ENCODE peak calls at places on chromosomes 4 and X, in seven cellular contexts. One of them, this sample, is unnamed.

GRCh38 chr4:38523524-38524448 is 140.2 kb upstream of the KLF3 start:
- DNase-seq in activated B cell treated with CpG ODN at 0.5 μM for 24 hours: no peak
- DNase-seq in left lung: no peak
- DNase-seq in left ventricle myocardium inferior: no peak
- DNase-seq in omental fat pad: no peak
- DNase-seq in HFFc6: no peak
- DNase-seq in type B pancreatic cell: no peak
- DNase-seq in this sample: no peak

GRCh38 chrX:132235488-132235887 is 16.2 kb upstream of the RAP2C start:
- DNase-seq in type B pancreatic cell: no peak
- DNase-seq in left lung: no peak
- DNase-seq in activated B cell treated with CpG ODN at 0.5 μM for 24 hours: no peak
- DNase-seq in HFFc6: no peak
- DNase-seq in omental fat pad: no peak
- DNase-seq in left ventricle myocardium inferior: no peak
- DNase-seq in this sample: no peak

GRCh38 chrX:41027388-41027787 is 57.9 kb upstream of the USP9X start:
- DNase-seq in HFFc6: peak
- DNase-seq in omental fat pad: no peak
- DNase-seq in activated B cell treated with CpG ODN at 0.5 μM for 24 hours: no peak
- DNase-seq in left ventricle myocardium inferior: no peak
- DNase-seq in left lung: no peak
- DNase-seq in type B pancreatic cell: no peak
- DNase-seq in this sample: peak

GRCh38 chr4:74044676-74045075 is 6.2 kb upstream of the CXCL3 start:
- DNase-seq in omental fat pad: no peak
- DNase-seq in left lung: no peak
- DNase-seq in activated B cell treated with CpG ODN at 0.5 μM for 24 hours: no peak
- DNase-seq in left ventricle myocardium inferior: no peak
- DNase-seq in type B pancreatic cell: no peak
- DNase-seq in HFFc6: peak
- DNase-seq in this sample: no peak

GRCh38 chr4:128812360-128812958 is 3.0 kb downstream of the JADE1 start:
- DNase-seq in omental fat pad: peak
- DNase-seq in HFFc6: peak
- DNase-seq in left lung: peak
- DNase-seq in left ventricle myocardium inferior: no peak
- DNase-seq in type B pancreatic cell: no peak
- DNase-seq in activated B cell treated with CpG ODN at 0.5 μM for 24 hours: no peak
- DNase-seq in this sample: peak

GRCh38 chrX:7071390-7071789 is 76.1 kb upstream of the STS start:
- DNase-seq in omental fat pad: no peak
- DNase-seq in left ventricle myocardium inferior: no peak
- DNase-seq in left lung: no peak
- DNase-seq in HFFc6: no peak
- DNase-seq in type B pancreatic cell: no peak
- DNase-seq in activated B cell treated with CpG ODN at 0.5 μM for 24 hours: no peak
- DNase-seq in this sample: no peak

GRCh38 chrX:3384330-3384729 is 37.9 kb upstream of the MXRA5 start:
- DNase-seq in left lung: no peak
- DNase-seq in activated B cell treated with CpG ODN at 0.5 μM for 24 hours: no peak
- DNase-seq in HFFc6: no peak
- DNase-seq in omental fat pad: no peak
- DNase-seq in left ventricle myocardium inferior: no peak
- DNase-seq in type B pancreatic cell: no peak
- DNase-seq in this sample: peak

GRCh38 chrX:78548012-78548411 is 111.1 kb downstream of the RTL3 start:
- DNase-seq in type B pancreatic cell: no peak
- DNase-seq in left lung: no peak
- DNase-seq in HFFc6: peak
- DNase-seq in activated B cell treated with CpG ODN at 0.5 μM for 24 hours: no peak
- DNase-seq in left ventricle myocardium inferior: no peak
- DNase-seq in omental fat pad: no peak
- DNase-seq in this sample: no peak

GRCh38 chr4:10491420-10491819 is 34.2 kb upstream of the ZNF518B start:
- DNase-seq in activated B cell treated with CpG ODN at 0.5 μM for 24 hours: no peak
- DNase-seq in omental fat pad: no peak
- DNase-seq in type B pancreatic cell: no peak
- DNase-seq in left ventricle myocardium inferior: no peak
- DNase-seq in HFFc6: no peak
- DNase-seq in left lung: no peak
- DNase-seq in this sample: no peak

GRCh38 chr4:94690851-94691254 is 66.9 kb upstream of the BMPR1B start:
- DNase-seq in type B pancreatic cell: no peak
- DNase-seq in HFFc6: peak
- DNase-seq in omental fat pad: no peak
- DNase-seq in activated B cell treated with CpG ODN at 0.5 μM for 24 hours: no peak
- DNase-seq in left ventricle myocardium inferior: no peak
- DNase-seq in left lung: no peak
- DNase-seq in this sample: no peak

GRCh38 chrX:63764946-63765345 is 20.1 kb downstream of the ARHGEF9 start:
- DNase-seq in HFFc6: peak
- DNase-seq in left ventricle myocardium inferior: no peak
- DNase-seq in type B pancreatic cell: no peak
- DNase-seq in omental fat pad: no peak
- DNase-seq in left lung: no peak
- DNase-seq in activated B cell treated with CpG ODN at 0.5 μM for 24 hours: no peak
- DNase-seq in this sample: no peak

GRCh38 chr4:2006956-2007653 is 1.7 kb downstream of the NELFA start:
- DNase-seq in left lung: no peak
- DNase-seq in omental fat pad: no peak
- DNase-seq in HFFc6: no peak
- DNase-seq in type B pancreatic cell: no peak
- DNase-seq in left ventricle myocardium inferior: no peak
- DNase-seq in activated B cell treated with CpG ODN at 0.5 μM for 24 hours: no peak
- DNase-seq in this sample: no peak

GRCh38 chrX:10447577-10448214 is 172.7 kb downstream of the MID1 start:
- DNase-seq in type B pancreatic cell: no peak
- DNase-seq in omental fat pad: no peak
- DNase-seq in activated B cell treated with CpG ODN at 0.5 μM for 24 hours: no peak
- DNase-seq in left lung: no peak
- DNase-seq in HFFc6: peak
- DNase-seq in left ventricle myocardium inferior: no peak
- DNase-seq in this sample: peak

GRCh38 chrX:38660395-38661179 is 99.2 kb downstream of the TSPAN7 start:
- DNase-seq in left lung: no peak
- DNase-seq in HFFc6: no peak
- DNase-seq in omental fat pad: no peak
- DNase-seq in left ventricle myocardium inferior: no peak
- DNase-seq in type B pancreatic cell: no peak
- DNase-seq in activated B cell treated with CpG ODN at 0.5 μM for 24 hours: no peak
- DNase-seq in this sample: no peak

GRCh38 chr4:118858779-118859178 is 22.9 kb upstream of the SEC24D start:
- DNase-seq in left ventricle myocardium inferior: no peak
- DNase-seq in HFFc6: no peak
- DNase-seq in type B pancreatic cell: no peak
- DNase-seq in omental fat pad: no peak
- DNase-seq in activated B cell treated with CpG ODN at 0.5 μM for 24 hours: no peak
- DNase-seq in left lung: no peak
- DNase-seq in this sample: no peak

GRCh38 chr4:70531981-70532380 is 13.6 kb downstream of the AMTN start:
- DNase-seq in omental fat pad: no peak
- DNase-seq in type B pancreatic cell: no peak
- DNase-seq in left ventricle myocardium inferior: no peak
- DNase-seq in left lung: no peak
- DNase-seq in HFFc6: no peak
- DNase-seq in activated B cell treated with CpG ODN at 0.5 μM for 24 hours: no peak
- DNase-seq in this sample: no peak

GRCh38 chr4:170030121-170030520 is 3.9 kb upstream of the MFAP3L start:
- DNase-seq in left ventricle myocardium inferior: no peak
- DNase-seq in omental fat pad: no peak
- DNase-seq in HFFc6: no peak
- DNase-seq in left lung: no peak
- DNase-seq in activated B cell treated with CpG ODN at 0.5 μM for 24 hours: no peak
- DNase-seq in type B pancreatic cell: no peak
- DNase-seq in this sample: no peak

GRCh38 chr4:40292313-40292759 is 42.8 kb upstream of the CHRNA9 start:
- DNase-seq in HFFc6: no peak
- DNase-seq in activated B cell treated with CpG ODN at 0.5 μM for 24 hours: no peak
- DNase-seq in left ventricle myocardium inferior: no peak
- DNase-seq in type B pancreatic cell: no peak
- DNase-seq in left lung: no peak
- DNase-seq in omental fat pad: no peak
- DNase-seq in this sample: no peak

GRCh38 chr4:83618431-83618830 is 82.5 kb downstream of the GPAT3 start:
- DNase-seq in HFFc6: peak
- DNase-seq in type B pancreatic cell: no peak
- DNase-seq in left ventricle myocardium inferior: peak
- DNase-seq in activated B cell treated with CpG ODN at 0.5 μM for 24 hours: no peak
- DNase-seq in omental fat pad: no peak
- DNase-seq in left lung: no peak
- DNase-seq in this sample: peak

GRCh38 chr4:120139392-120139791 is 72.7 kb upstream of the MAD2L1 start:
- DNase-seq in activated B cell treated with CpG ODN at 0.5 μM for 24 hours: no peak
- DNase-seq in omental fat pad: no peak
- DNase-seq in left ventricle myocardium inferior: no peak
- DNase-seq in HFFc6: no peak
- DNase-seq in type B pancreatic cell: no peak
- DNase-seq in left lung: no peak
- DNase-seq in this sample: no peak

GRCh38 chrX:13899607-13900006 is 82.7 kb upstream of the GPM6B start:
- DNase-seq in type B pancreatic cell: no peak
- DNase-seq in HFFc6: peak
- DNase-seq in activated B cell treated with CpG ODN at 0.5 μM for 24 hours: no peak
- DNase-seq in left lung: no peak
- DNase-seq in left ventricle myocardium inferior: no peak
- DNase-seq in omental fat pad: no peak
- DNase-seq in this sample: peak

GRCh38 chr4:55016131-55016530 is 109.3 kb downstream of the KDR start:
- DNase-seq in HFFc6: no peak
- DNase-seq in type B pancreatic cell: no peak
- DNase-seq in left ventricle myocardium inferior: no peak
- DNase-seq in activated B cell treated with CpG ODN at 0.5 μM for 24 hours: no peak
- DNase-seq in omental fat pad: no peak
- DNase-seq in left lung: no peak
- DNase-seq in this sample: no peak

GRCh38 chr4:55395529-55396304 is at the start of gene TMEM165:
- DNase-seq in type B pancreatic cell: peak
- DNase-seq in omental fat pad: peak
- DNase-seq in left lung: peak
- DNase-seq in activated B cell treated with CpG ODN at 0.5 μM for 24 hours: peak
- DNase-seq in left ventricle myocardium inferior: peak
- DNase-seq in HFFc6: peak
- DNase-seq in this sample: peak

GRCh38 chr4:173503330-173504180 is 26.5 kb downstream of the HAND2 start:
- DNase-seq in left lung: no peak
- DNase-seq in type B pancreatic cell: peak
- DNase-seq in activated B cell treated with CpG ODN at 0.5 μM for 24 hours: no peak
- DNase-seq in omental fat pad: no peak
- DNase-seq in HFFc6: no peak
- DNase-seq in left ventricle myocardium inferior: no peak
- DNase-seq in this sample: no peak

GRCh38 chr4:108556166-108556565 is 64.2 kb upstream of the RPL34 start:
- DNase-seq in HFFc6: no peak
- DNase-seq in left lung: no peak
- DNase-seq in type B pancreatic cell: no peak
- DNase-seq in left ventricle myocardium inferior: no peak
- DNase-seq in activated B cell treated with CpG ODN at 0.5 μM for 24 hours: no peak
- DNase-seq in omental fat pad: no peak
- DNase-seq in this sample: no peak

GRCh38 chr4:188971125-188971524 is 831.9 kb downstream of the TRIML1 start:
- DNase-seq in left ventricle myocardium inferior: no peak
- DNase-seq in HFFc6: peak
- DNase-seq in activated B cell treated with CpG ODN at 0.5 μM for 24 hours: no peak
- DNase-seq in type B pancreatic cell: no peak
- DNase-seq in left lung: no peak
- DNase-seq in omental fat pad: no peak
- DNase-seq in this sample: peak
- TF ChIP-seq CTCF in left ventricle myocardium inferior: peak
- TF ChIP-seq CTCF in HFFc6: peak
- TF ChIP-seq CTCF in activated B cell treated with CpG ODN at 0.5 μM for 24 hours: no peak
- TF ChIP-seq CTCF in type B pancreatic cell: peak
- TF ChIP-seq CTCF in left lung: no peak
- TF ChIP-seq CTCF in omental fat pad: no peak
- TF ChIP-seq CTCF in this sample: no peak

GRCh38 chrX:81489987-81490386 is 288.1 kb downstream of the SH3BGRL start:
- DNase-seq in activated B cell treated with CpG ODN at 0.5 μM for 24 hours: no peak
- DNase-seq in HFFc6: no peak
- DNase-seq in type B pancreatic cell: no peak
- DNase-seq in omental fat pad: no peak
- DNase-seq in left lung: no peak
- DNase-seq in left ventricle myocardium inferior: no peak
- DNase-seq in this sample: no peak
- TF ChIP-seq CTCF in activated B cell treated with CpG ODN at 0.5 μM for 24 hours: no peak
- TF ChIP-seq CTCF in HFFc6: peak
- TF ChIP-seq CTCF in type B pancreatic cell: peak
- TF ChIP-seq CTCF in omental fat pad: no peak
- TF ChIP-seq CTCF in left lung: no peak
- TF ChIP-seq CTCF in left ventricle myocardium inferior: no peak
- TF ChIP-seq CTCF in this sample: no peak

GRCh38 chr4:30943356-30943755 is 223.2 kb downstream of the PCDH7 start:
- DNase-seq in omental fat pad: no peak
- DNase-seq in type B pancreatic cell: no peak
- DNase-seq in HFFc6: no peak
- DNase-seq in left lung: no peak
- DNase-seq in activated B cell treated with CpG ODN at 0.5 μM for 24 hours: no peak
- DNase-seq in left ventricle myocardium inferior: no peak
- DNase-seq in this sample: no peak
- TF ChIP-seq CTCF in omental fat pad: no peak
- TF ChIP-seq CTCF in type B pancreatic cell: no peak
- TF ChIP-seq CTCF in HFFc6: no peak
- TF ChIP-seq CTCF in left lung: no peak
- TF ChIP-seq CTCF in activated B cell treated with CpG ODN at 0.5 μM for 24 hours: no peak
- TF ChIP-seq CTCF in left ventricle myocardium inferior: no peak
- TF ChIP-seq CTCF in this sample: no peak

DNA sequence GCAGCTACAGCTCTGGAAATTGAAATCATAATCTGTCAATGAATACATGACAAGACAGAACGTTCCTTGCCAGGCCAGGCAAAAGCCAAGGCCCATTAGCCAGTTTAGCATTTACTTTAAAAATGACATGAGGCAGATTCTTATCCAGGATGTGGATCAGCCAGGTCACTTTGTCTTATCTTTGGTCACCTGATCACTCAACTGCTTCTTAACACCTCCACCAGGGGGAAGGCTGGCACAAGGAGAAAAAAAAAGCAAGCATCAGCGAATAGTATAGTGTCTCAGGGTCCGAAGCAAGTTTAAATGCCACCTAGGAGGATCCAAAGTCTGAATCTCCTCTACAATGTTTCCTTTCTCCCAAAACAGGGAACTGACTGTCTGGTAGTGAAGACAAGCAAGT is 18.8 kb downstream of the ATP1B4 start:
- DNase-seq in left lung: no peak
- DNase-seq in type B pancreatic cell: no peak
- DNase-seq in omental fat pad: no peak
- DNase-seq in activated B cell treated with CpG ODN at 0.5 μM for 24 hours: no peak
- DNase-seq in left ventricle myocardium inferior: no peak
- DNase-seq in HFFc6: no peak
- DNase-seq in this sample: peak
- TF ChIP-seq CTCF in left lung: no peak
- TF ChIP-seq CTCF in type B pancreatic cell: peak
- TF ChIP-seq CTCF in omental fat pad: no peak
- TF ChIP-seq CTCF in activated B cell treated with CpG ODN at 0.5 μM for 24 hours: no peak
- TF ChIP-seq CTCF in left ventricle myocardium inferior: peak
- TF ChIP-seq CTCF in HFFc6: peak
- TF ChIP-seq CTCF in this sample: peak

GRCh38 chrX:87755493-87755892 is 237.9 kb downstream of the KLHL4 start:
- DNase-seq in left lung: no peak
- DNase-seq in left ventricle myocardium inferior: no peak
- DNase-seq in omental fat pad: no peak
- DNase-seq in type B pancreatic cell: no peak
- DNase-seq in activated B cell treated with CpG ODN at 0.5 μM for 24 hours: no peak
- DNase-seq in HFFc6: no peak
- DNase-seq in this sample: no peak
- TF ChIP-seq CTCF in left lung: no peak
- TF ChIP-seq CTCF in left ventricle myocardium inferior: no peak
- TF ChIP-seq CTCF in omental fat pad: no peak
- TF ChIP-seq CTCF in type B pancreatic cell: no peak
- TF ChIP-seq CTCF in activated B cell treated with CpG ODN at 0.5 μM for 24 hours: no peak
- TF ChIP-seq CTCF in HFFc6: no peak
- TF ChIP-seq CTCF in this sample: no peak

GRCh38 chr4:145099653-145100052 is 1.5 kb downstream of the ABCE1 start:
- DNase-seq in activated B cell treated with CpG ODN at 0.5 μM for 24 hours: no peak
- DNase-seq in left ventricle myocardium inferior: no peak
- DNase-seq in HFFc6: no peak
- DNase-seq in left lung: no peak
- DNase-seq in omental fat pad: no peak
- DNase-seq in type B pancreatic cell: no peak
- DNase-seq in this sample: no peak
- TF ChIP-seq CTCF in activated B cell treated with CpG ODN at 0.5 μM for 24 hours: no peak
- TF ChIP-seq CTCF in left ventricle myocardium inferior: no peak
- TF ChIP-seq CTCF in HFFc6: no peak
- TF ChIP-seq CTCF in left lung: no peak
- TF ChIP-seq CTCF in omental fat pad: no peak
- TF ChIP-seq CTCF in type B pancreatic cell: no peak
- TF ChIP-seq CTCF in this sample: no peak

This sample was measured in Calu3.